ENCODE peak calls at places on chromosomes 6 and 20, in four cellular contexts. F is K562, Z is HCT116, K is HepG2. U is an unnamed sample.

GRCh38 chr20:50815162-50815989 is 20.5 kb downstream of the BCAS4 start:
- DNase-seq in Z (no peak), F (no peak), K (no peak), U (no peak)

GRCh38 chr20:15862178-15862577 is 711.1 kb downstream of the KIF16B start:
- DNase-seq in Z (no peak), K (no peak), F (no peak), U (no peak)

GRCh38 chr20:43766395-43766794 is 39.6 kb upstream of the GTSF1L start:
- DNase-seq in K (no peak), Z (no peak), F (no peak), U (no peak)

GRCh38 chr6:12845224-12846004 is 128.8 kb downstream of the PHACTR1 start:
- DNase-seq in F (no peak), K (no peak), Z (no peak), U (no peak)

GRCh38 chr6:170023620-170024521 is 267.0 kb downstream of the DLL1 start:
- DNase-seq in F (no peak), Z (no peak), K (no peak), U (no peak)

GRCh38 chr6:32973144-32973854 is 4.9 kb downstream of the BRD2 start:
- DNase-seq in Z (no peak), F (peak), K (peak), U (no peak)

GRCh38 chr6:144131248-144131709 is 19.0 kb upstream of the STX11 start:
- DNase-seq in Z (peak), F (no peak), K (no peak), U (peak)

GRCh38 chr6:109454483-109455160 is 950 bp downstream of the MICAL1 start:
- DNase-seq in Z (no peak), K (no peak), F (no peak), U (no peak)

GRCh38 chr20:11118802-11119380 is 445.1 kb upstream of the JAG1 start:
- DNase-seq in Z (no peak), F (no peak), K (no peak), U (no peak)

GRCh38 chr6:101490857-101491256 is 97.3 kb downstream of the GRIK2 start:
- DNase-seq in F (no peak), K (no peak), Z (no peak), U (no peak)

GRCh38 chr6:149925974-149926777 is 3.3 kb upstream of the RAET1G start:
- DNase-seq in F (peak), K (peak), Z (peak), U (peak)

GRCh38 chr6:70151616-70152015 is 151.3 kb downstream of the COL9A1 start:
- DNase-seq in F (no peak), Z (no peak), K (no peak), U (no peak)

GRCh38 chr20:38895098-38895949 is 30.9 kb upstream of the FAM83D start:
- DNase-seq in Z (no peak), F (no peak), K (no peak), U (no peak)

GRCh38 chr20:32675223-32675975 is 1.7 kb upstream of the C20orf203 start:
- DNase-seq in K (no peak), F (no peak), Z (no peak), U (no peak)

GRCh38 chr6:301929-302705 is 9.8 kb downstream of the DUSP22 start:
- DNase-seq in K (no peak), Z (no peak), F (no peak), U (no peak)

GRCh38 chr6:121504227-121504626 is 68.8 kb downstream of the GJA1 start:
- DNase-seq in F (no peak), K (no peak), Z (no peak), U (peak)

GRCh38 chr6:37966801-37967200 is 147.3 kb downstream of the ZFAND3 start:
- DNase-seq in Z (no peak), F (no peak), K (no peak), U (no peak)

GRCh38 chr20:25284131-25284601 is 36.3 kb downstream of the PYGB start:
- DNase-seq in Z (no peak), K (no peak), F (no peak), U (no peak)

GRCh38 chr6:85390775-85391174 is 59.1 kb upstream of the NT5E start:
- DNase-seq in F (no peak), K (no peak), Z (no peak), U (no peak)

GRCh38 chr6:36154286-36154685 is 24.0 kb downstream of the MAPK13 start:
- DNase-seq in K (no peak), F (no peak), Z (no peak), U (no peak)

GRCh38 chr6:4778086-4778485 is 1.9 kb downstream of the CDYL start:
- DNase-seq in F (no peak), Z (no peak), K (no peak), U (no peak)

GRCh38 chr6:4774715-4775590 is 1.3 kb upstream of the CDYL start:
- DNase-seq in K (no peak), F (no peak), Z (no peak), U (no peak)

GRCh38 chr6:4776967-4777925 is 1.0 kb downstream of the CDYL start:
- DNase-seq in K (no peak), Z (no peak), F (peak), U (no peak)

GRCh38 chr6:4775591-4776492 is at the start of gene CDYL:
- DNase-seq in K (peak), Z (peak), F (peak), U (no peak)

DNA sequence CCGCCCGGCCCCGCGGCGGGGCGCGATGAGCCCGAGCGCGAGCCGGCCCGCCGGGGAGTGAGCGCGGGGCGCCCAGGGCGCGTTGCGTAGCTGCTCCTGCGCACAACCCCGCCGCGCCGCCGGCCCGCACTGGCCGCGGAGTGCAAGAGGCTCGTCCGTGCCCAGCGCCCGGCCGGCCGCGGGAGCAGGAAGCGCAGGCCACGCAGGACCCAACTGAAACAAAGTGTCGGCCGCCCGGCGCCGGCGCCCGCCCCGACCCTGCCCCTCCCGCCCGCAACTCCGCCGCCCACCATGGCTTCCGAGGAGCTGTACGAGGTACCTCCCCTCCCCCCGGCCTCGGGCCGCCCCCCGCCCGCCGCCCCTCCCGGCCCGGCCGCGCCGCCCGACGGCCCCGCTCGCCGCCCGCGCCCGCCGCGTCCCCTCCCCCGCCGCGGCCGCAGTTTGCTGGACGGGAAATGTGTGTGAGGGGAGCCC is 326 bp downstream of the CDYL start:
- DNase-seq in F (peak), K (peak), Z (no peak), U (no peak)
- TF ChIP-seq TCF7L2 in F (no peak), K (no peak), Z (no peak), U (no peak)

DNA sequence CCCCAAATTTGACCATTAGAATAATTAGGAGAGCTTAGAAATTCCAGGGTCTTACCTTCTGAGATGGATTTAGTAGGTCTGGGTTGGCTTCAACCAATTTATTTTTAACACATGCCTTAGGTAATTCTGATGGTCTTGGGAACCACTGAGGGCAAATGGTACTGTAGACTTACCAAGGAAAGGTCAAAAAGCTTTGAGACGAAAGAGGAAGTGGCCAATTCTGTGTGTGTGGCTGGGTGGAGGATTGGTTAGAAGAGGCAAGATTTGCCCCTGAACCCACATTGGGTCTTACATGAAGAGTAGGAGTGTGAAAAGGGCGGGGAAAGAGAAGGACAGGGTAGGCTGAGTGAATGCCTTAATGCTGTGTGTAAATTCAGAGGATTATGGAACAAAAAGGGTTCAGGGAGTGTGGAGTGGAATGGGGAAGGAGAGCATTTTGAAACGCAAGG is 2.7 kb downstream of the ITCH start:
- DNase-seq in Z (no peak), K (no peak), F (no peak), U (no peak)
- TF ChIP-seq TCF7L2 in Z (no peak), K (no peak), F (no peak), U (no peak)

DNA sequence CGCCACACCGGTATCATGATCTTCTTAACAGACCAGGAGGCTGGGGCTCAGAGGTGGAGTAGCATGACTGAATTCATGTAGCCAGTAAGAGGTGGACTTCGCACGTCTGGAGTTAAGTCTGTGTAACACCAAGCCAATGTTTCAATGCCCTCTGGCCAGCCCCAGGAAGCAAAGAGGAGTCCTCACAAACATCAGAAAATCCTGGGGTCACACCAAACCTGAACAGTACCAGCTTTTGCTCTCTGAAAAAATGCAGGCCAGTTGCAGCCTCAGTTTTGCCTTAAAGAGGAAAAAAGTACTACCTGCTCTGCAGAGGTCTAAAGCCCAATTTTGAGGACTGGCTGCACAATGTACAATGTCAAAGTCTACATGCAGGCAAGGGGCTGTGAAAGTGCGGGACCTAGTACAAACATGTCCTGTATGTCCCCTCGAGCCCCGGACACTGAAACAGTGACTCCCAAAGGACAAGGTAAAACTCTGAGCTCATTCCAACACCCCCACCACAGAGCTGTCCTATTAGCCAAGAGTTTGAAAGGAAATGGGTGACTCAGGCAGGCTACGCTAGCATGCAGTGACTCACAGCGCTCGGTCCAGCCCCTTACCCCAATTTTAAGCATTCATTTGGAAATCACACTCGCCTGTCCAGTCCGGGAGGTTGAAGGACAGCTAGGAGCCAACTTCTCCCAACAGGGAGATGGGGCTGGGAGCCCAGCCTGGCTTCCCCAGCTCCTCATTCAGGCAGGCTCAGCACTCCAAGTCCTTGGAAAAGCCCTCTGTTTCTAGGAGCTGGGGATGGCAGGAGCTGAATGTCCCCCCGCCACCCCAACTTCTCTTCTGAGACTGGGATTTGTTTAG is 4.1 kb downstream of the SDC4 start:
- DNase-seq in K (peak), Z (peak), F (peak), U (peak)
- TF ChIP-seq TCF7L2 in K (no peak), Z (no peak), F (no peak), U (no peak)

GRCh38 chr6:17355404-17355774 is 38.0 kb upstream of the CAP2 start:
- DNase-seq in K (no peak), F (no peak), Z (no peak), U (no peak)

GRCh38 chr6:17365961-17366360 is 27.4 kb upstream of the CAP2 start:
- DNase-seq in K (no peak), F (no peak), Z (no peak), U (no peak)

GRCh38 chr6:17360564-17360963 is 32.8 kb upstream of the CAP2 start:
- DNase-seq in F (no peak), K (no peak), Z (no peak), U (no peak)

GRCh38 chr6:17358515-17358914 is 34.9 kb upstream of the CAP2 start:
- DNase-seq in K (peak), Z (no peak), F (no peak), U (no peak)

DNA sequence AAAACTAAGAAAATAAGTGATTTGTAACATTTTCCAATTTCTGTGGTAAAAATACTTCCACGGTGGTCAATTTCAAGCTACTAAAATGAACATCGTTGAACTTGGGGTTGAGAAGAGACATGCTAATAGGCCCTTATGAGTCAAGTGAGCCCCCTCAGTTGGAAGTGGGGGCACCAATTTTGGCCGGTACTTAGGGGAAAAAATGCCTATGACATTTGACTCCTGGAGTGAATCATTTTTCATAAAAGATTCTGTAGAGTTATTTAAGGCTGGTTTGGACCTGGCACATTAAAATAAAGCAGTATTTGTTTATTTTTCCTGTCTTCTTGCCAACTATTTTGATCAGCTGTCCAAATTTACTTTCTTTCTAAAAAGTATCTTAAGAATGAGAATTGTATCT is 32.4 kb upstream of the CAP2 start:
- DNase-seq in Z (no peak), F (no peak), K (no peak), U (no peak)
- TF ChIP-seq TCF7L2 in Z (no peak), F (no peak), K (no peak), U (no peak)

GRCh38 chr6:34176261-34177031 is 30.6 kb upstream of the GRM4 start:
- DNase-seq in Z (no peak), F (no peak), K (no peak), U (no peak)

GRCh38 chr6:34178361-34179105 is 32.6 kb upstream of the GRM4 start:
- DNase-seq in K (no peak), Z (no peak), F (no peak), U (no peak)

GRCh38 chr6:34174846-34175399 is 29.0 kb upstream of the GRM4 start:
- DNase-seq in Z (no peak), K (no peak), F (no peak), U (no peak)

GRCh38 chr6:34179106-34179720 is 33.3 kb upstream of the GRM4 start:
- DNase-seq in Z (no peak), F (no peak), K (no peak), U (no peak)

GRCh38 chr6:34177181-34177591 is 31.3 kb upstream of the GRM4 start:
- DNase-seq in Z (no peak), F (no peak), K (no peak), U (no peak)
- TF ChIP-seq TCF7L2 in Z (no peak), F (no peak), K (no peak), U (no peak)

DNA sequence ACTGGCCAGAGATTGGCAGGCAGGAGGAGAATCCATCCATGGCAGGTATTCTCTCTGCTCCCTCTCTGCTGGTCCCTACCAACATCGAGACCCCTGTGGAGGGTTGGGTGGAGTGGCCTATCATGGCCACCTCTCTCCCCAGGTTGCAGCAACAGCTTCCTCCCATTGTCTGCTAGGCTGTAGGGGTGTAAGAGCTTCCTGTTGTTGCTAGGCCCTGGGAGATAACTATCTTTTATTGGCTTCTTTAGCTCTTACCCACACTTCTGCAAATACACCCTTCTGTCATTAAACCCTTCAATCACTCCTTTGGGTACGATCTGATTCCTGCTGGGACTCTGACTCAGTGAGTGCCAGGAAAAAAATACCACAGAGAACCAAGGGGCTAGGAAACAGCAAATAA is 66.6 kb upstream of the FAM184A start:
- DNase-seq in K (no peak), Z (no peak), F (no peak), U (no peak)
- TF ChIP-seq TCF7L2 in K (no peak), Z (no peak), F (no peak), U (no peak)

GRCh38 chr20:62822788-62823651 is 6.2 kb downstream of the COL9A3 start:
- DNase-seq in K (peak), Z (peak), F (peak), U (peak)
- TF ChIP-seq TCF7L2 in K (no peak), Z (no peak), F (no peak), U (no peak)

U was measured in Panc1.